ENCODE peak calls at places on chromosome 10, in six cellular contexts. Q, X, D, K, P and F are unnamed samples.

GRCh38 chr10:64519831-64520230 is 998.6 kb downstream of the REEP3 start:
- DNase-seq in D (no peak), Q (no peak), K (no peak), P (no peak), X (no peak), F (no peak)

GRCh38 chr10:77605466-77605865 is 32.1 kb downstream of the KCNMA1 start:
- DNase-seq in X (no peak), K (no peak), Q (no peak), P (no peak), D (no peak), F (no peak)

GRCh38 chr10:97762816-97763215 is 9.0 kb downstream of the SFRP5 start:
- DNase-seq in D (peak; percentile 15), P (no peak), K (peak; percentile 2), Q (no peak), X (peak; percentile 81), F (no peak)

GRCh38 chr10:58266003-58266825 is 1.5 kb downstream of the IPMK start:
- DNase-seq in K (peak; percentile 57), X (peak; percentile 53), P (peak; percentile 56), D (peak; percentile 63), Q (peak; percentile 55), F (peak; percentile 78)

GRCh38 chr10:73095479-73096021 is 1.1 kb downstream of the P4HA1 start:
- DNase-seq in Q (peak; percentile 80), K (peak; percentile 75), D (peak; percentile 82), X (peak; percentile 49), P (peak; percentile 75), F (peak; percentile 84)

GRCh38 chr10:110617455-110618162 is 26.5 kb upstream of the RBM20 start:
- DNase-seq in K (no peak), X (no peak), P (no peak), D (no peak), Q (no peak), F (no peak)

GRCh38 chr10:110326351-110327032 is 21.8 kb upstream of the SMNDC1 start:
- DNase-seq in D (peak; percentile 94), K (peak; percentile 94), Q (no peak), X (no peak), P (peak; percentile 37), F (no peak)

GRCh38 chr10:62437696-62438095 is 63.5 kb downstream of the ZNF365 start:
- DNase-seq in X (peak; percentile 41), Q (peak; percentile 78), D (peak; percentile 91), P (peak; percentile 73), K (peak; percentile 89), F (peak; percentile 81)

GRCh38 chr10:71008150-71008549 is 119.8 kb upstream of the PCBD1 start:
- DNase-seq in D (no peak), K (no peak), Q (no peak), X (no peak), P (no peak), F (no peak)

GRCh38 chr10:3622427-3622826 is 162.6 kb downstream of the KLF6 start:
- DNase-seq in D (no peak), X (no peak), K (no peak), Q (no peak), P (no peak), F (no peak)

GRCh38 chr10:4384254-4384653 is 441.8 kb upstream of the AKR1E2 start:
- DNase-seq in Q (no peak), P (peak; percentile 89), X (no peak), K (peak; percentile 69), D (peak; percentile 72), F (no peak)

GRCh38 chr10:43421519-43421918 is 12.5 kb upstream of the HNRNPF start:
- DNase-seq in X (no peak), Q (no peak), K (no peak), D (no peak), P (no peak), F (peak; percentile 61)

GRCh38 chr10:93656155-93656554 is 43.8 kb downstream of the PDE6C start:
- DNase-seq in D (no peak), P (no peak), Q (no peak), K (no peak), X (no peak), F (no peak)

GRCh38 chr10:28734940-28735759 is 57.8 kb downstream of the BAMBI start:
- DNase-seq in K (peak; percentile 81), P (peak; percentile 23), Q (peak; percentile 80), X (peak; percentile 95), D (peak; percentile 84), F (no peak)

GRCh38 chr10:130737622-130738021 is 573.9 kb downstream of the TCERG1L start:
- DNase-seq in D (no peak), P (no peak), Q (peak; percentile 62), X (no peak), K (no peak), F (peak; percentile 45)

GRCh38 chr10:94630017-94630688 is 53.4 kb upstream of the CYP2C18 start:
- DNase-seq in P (peak; percentile 44), X (peak; percentile 21), D (peak; percentile 19), K (peak; percentile 6), Q (peak; percentile 49), F (peak; percentile 65)

GRCh38 chr10:118754132-118754555 is 626 bp downstream of the CACUL1 start:
- DNase-seq in K (peak; percentile 13), D (peak; percentile 30), P (peak; percentile 63), Q (peak; percentile 72), X (peak; percentile 35), F (peak; percentile 65)

GRCh38 chr10:5888352-5888751 is 1.3 kb downstream of the ANKRD16 start:
- DNase-seq in X (peak; percentile 60), P (peak; percentile 37), Q (no peak), K (peak; percentile 35), D (peak; percentile 42), F (peak; percentile 53)
- H3K79me2 ChIP-seq in X (peaks cover 49% of the 10 kb centered on the region), P (peaks cover 33% of the 10 kb centered on the region), Q (peaks cover 52% of the 10 kb centered on the region), K (peaks cover 45% of the 10 kb centered on the region), D (peaks cover 37% of the 10 kb centered on the region), F (peaks cover 63% of the 10 kb centered on the region)

GRCh38 chr10:46234026-46234425 is 52.8 kb upstream of the ANTXRL start:
- DNase-seq in X (no peak), D (no peak), Q (no peak), K (no peak), P (no peak), F (no peak)
- H3K36me3 ChIP-seq in X (no peaks in the 10 kb centered on the region), D (no peaks in the 10 kb centered on the region), Q (no peaks in the 10 kb centered on the region), K (no peaks in the 10 kb centered on the region), P (no peaks in the 10 kb centered on the region), F (no peaks in the 10 kb centered on the region)

GRCh38 chr10:45399113-45399512 is 25.1 kb downstream of the ALOX5 start:
- DNase-seq in K (no peak), X (no peak), D (no peak), Q (no peak), P (no peak), F (no peak)

GRCh38 chr10:45404087-45404769 is 30.2 kb downstream of the ALOX5 start:
- DNase-seq in X (no peak), P (no peak), Q (no peak), K (no peak), D (no peak), F (no peak)

GRCh38 chr10:45403151-45403550 is 29.1 kb downstream of the ALOX5 start:
- DNase-seq in P (no peak), K (peak; percentile 4), Q (no peak), X (no peak), D (peak; percentile 6), F (no peak)

GRCh38 chr10:45395554-45395953 is 21.5 kb downstream of the ALOX5 start:
- DNase-seq in X (no peak), D (no peak), K (no peak), P (no peak), Q (no peak), F (no peak)

GRCh38 chr10:45398595-45398994 is 24.6 kb downstream of the ALOX5 start:
- DNase-seq in P (no peak), D (no peak), K (no peak), X (no peak), Q (no peak), F (peak; percentile 63)
- H3K27me3 ChIP-seq in P (peaks cover 2% of the 10 kb centered on the region), D (peaks cover under 1% of the 10 kb centered on the region), K (no peaks in the 10 kb centered on the region), X (no peaks in the 10 kb centered on the region), Q (no peaks in the 10 kb centered on the region), F (no peaks in the 10 kb centered on the region)

DNA sequence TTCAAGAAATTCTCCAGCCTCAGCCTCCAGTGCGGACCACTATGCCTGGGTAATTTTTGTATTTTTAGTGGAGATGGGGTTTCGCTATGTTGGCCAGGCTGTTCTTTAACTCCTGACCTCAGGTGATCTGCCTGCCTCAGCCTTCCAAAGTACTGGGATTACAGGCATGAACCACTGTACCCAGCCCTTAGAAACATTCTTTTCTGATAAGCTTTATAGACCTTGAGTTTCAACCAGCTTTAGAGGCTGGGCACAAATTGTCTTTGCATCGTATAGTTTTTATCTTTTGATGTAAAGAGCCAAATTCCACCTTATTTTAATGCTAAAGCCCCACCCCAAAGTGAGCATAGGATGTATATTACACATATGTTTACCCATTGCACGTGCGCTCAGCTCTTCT is 124.7 kb downstream of the ADK start:
- DNase-seq in K (no peak), Q (no peak), D (no peak), X (no peak), P (no peak), F (no peak)
- H3K79me2 ChIP-seq in K (peaks cover 14% of the 10 kb centered on the region), Q (peaks cover 21% of the 10 kb centered on the region), D (no peaks in the 10 kb centered on the region), X (peaks cover 7% of the 10 kb centered on the region), P (peaks cover 24% of the 10 kb centered on the region), F (peaks cover 77% of the 10 kb centered on the region)

GRCh38 chr10:6985644-6986043 is 405.6 kb upstream of the PRKCQ start:
- DNase-seq in P (no peak), K (no peak), D (no peak), X (no peak), Q (no peak), F (no peak)
- H3K36me3 ChIP-seq in P (no peaks in the 10 kb centered on the region), K (no peaks in the 10 kb centered on the region), D (no peaks in the 10 kb centered on the region), X (no peaks in the 10 kb centered on the region), Q (no peaks in the 10 kb centered on the region), F (no peaks in the 10 kb centered on the region)

DNA sequence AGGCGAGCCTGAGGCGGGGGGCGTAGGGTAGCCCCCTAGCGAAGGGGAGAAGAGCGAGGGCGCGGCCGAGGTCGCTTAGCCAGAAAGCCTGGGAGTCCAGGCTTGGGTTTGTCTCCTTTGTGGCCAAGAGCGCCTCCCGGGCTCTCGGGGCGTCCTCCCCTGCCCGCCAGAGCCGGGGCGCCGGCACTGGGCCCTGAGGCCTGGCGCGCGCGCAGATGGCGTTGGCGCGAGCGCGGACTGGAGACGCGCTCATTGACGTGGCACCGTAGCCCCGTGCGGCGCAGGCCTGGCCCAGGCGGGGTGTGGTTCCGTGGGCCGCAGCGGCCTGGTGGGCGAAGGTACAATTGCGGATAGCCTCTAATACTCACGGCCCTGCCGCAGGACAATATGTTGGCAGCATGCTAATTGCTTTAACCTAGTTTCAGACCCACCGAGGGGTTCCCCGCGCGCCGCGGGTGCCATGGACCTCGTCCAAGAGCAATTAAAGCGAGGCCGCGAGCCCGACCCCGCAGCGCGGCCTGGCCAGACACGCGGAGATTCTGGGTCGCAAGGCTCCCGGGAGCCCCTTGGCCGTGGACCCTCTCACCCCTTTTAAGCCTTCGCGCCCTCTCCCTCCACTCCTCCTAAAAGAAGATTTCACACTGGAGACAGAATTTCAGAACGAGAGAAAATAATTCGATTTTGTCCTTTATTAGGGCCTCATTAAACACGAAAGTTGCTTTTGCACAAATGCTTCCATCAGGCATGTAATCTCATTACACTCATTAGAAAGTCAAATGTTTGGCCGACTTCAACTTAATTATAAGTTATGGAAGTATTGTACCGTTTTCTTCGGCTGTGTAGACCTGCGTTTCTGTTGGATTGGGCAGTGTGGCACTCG is 3.1 kb downstream of the PTF1A start:
- DNase-seq in D (no peak), Q (no peak), K (no peak), X (no peak), P (no peak), F (no peak)
- H3K27me3 ChIP-seq in D (peaks cover 36% of the 10 kb centered on the region), Q (peaks cover 94% of the 10 kb centered on the region), K (peaks cover 75% of the 10 kb centered on the region), X (peaks cover 5% of the 10 kb centered on the region), P (peaks cover 93% of the 10 kb centered on the region), F (no peaks in the 10 kb centered on the region)